ENCODE peak calls at places on chromosome 5, in four cellular contexts. F is hepatocyte, P is glutamatergic neuron, E is GM23338. N is an unnamed sample.

GRCh38 chr5:69492391-69493234 is at the start of gene OCLN:
- DNase-seq in F (peak; percentile 90), P (peak; percentile 67), E (peak; percentile 95), N (no peak)

GRCh38 chr5:149962601-149963300 is 2.2 kb downstream of the SLC26A2 start:
- DNase-seq in F (no peak), P (no peak), E (no peak), N (no peak)

GRCh38 chr5:180950291-180950949 is 38.2 kb upstream of the BTNL3 start:
- DNase-seq in F (no peak), P (no peak), E (no peak), N (no peak)

GRCh38 chr5:6768590-6769230 is 55.5 kb downstream of the TENT4A start:
- DNase-seq in F (no peak), P (no peak), E (no peak), N (no peak)

GRCh38 chr5:104778-105296 is 12.9 kb downstream of the PLEKHG4B start:
- DNase-seq in F (no peak), P (no peak), E (no peak), N (no peak)

GRCh38 chr5:160486573-160486972 is 64.9 kb downstream of the PTTG1 start:
- DNase-seq in F (no peak), P (no peak), E (no peak), N (no peak)

GRCh38 chr5:160751297-160751696 is 100.7 kb downstream of the ATP10B start:
- DNase-seq in F (no peak), P (no peak), E (no peak), N (no peak)

GRCh38 chr5:124704594-124705284 is 41.7 kb downstream of the ZNF608 start:
- DNase-seq in F (no peak), P (no peak), E (no peak), N (no peak)

GRCh38 chr5:133824661-133825254 is 143.7 kb downstream of the C5orf15 start:
- DNase-seq in F (no peak), P (no peak), E (no peak), N (no peak)

GRCh38 chr5:22889714-22890113 is 36.6 kb upstream of the CDH12 start:
- DNase-seq in F (no peak), P (no peak), E (peak; percentile 12), N (no peak)

GRCh38 chr5:65830856-65831255 is 95.5 kb upstream of the ERBIN start:
- DNase-seq in F (no peak), P (no peak), E (no peak), N (no peak)

GRCh38 chr5:116651653-116652052 is 77.0 kb upstream of the SEMA6A start:
- DNase-seq in F (no peak), P (no peak), E (peak; percentile 16), N (no peak)

GRCh38 chr5:177432143-177432904 is 5.8 kb downstream of the GRK6 start:
- DNase-seq in F (no peak), P (no peak), E (no peak), N (no peak)

GRCh38 chr5:158869092-158869491 is 230.6 kb downstream of the EBF1 start:
- DNase-seq in F (no peak), P (no peak), E (peak; percentile 76), N (no peak)

GRCh38 chr5:62271870-62272269 is 34.1 kb upstream of the KIF2A start:
- DNase-seq in F (no peak), P (no peak), E (no peak), N (no peak)
- TF ChIP-seq CTCF in F (no peak), P (no peak), E (no peak), N (peak; percentile 8)

DNA sequence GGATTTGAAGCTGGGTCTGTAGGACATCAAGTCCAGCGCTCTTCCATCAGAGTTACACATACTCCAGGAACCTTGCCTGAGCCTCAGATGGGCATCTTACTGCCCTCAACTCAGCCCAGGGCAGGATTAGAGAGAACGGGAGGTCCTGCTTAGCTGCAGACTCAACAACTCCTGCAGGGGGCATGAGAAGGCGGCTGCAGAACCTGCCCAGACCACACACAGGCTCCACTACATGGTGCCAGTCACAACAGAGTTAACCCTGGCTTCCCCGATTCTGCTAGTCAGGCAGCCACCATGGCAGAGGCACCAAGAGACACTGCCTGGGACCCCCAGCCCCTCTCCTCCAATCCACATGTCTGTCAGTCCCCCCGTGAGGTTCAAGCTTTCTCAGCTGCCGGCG is 23.9 kb upstream of the CPLX2 start:
- DNase-seq in F (no peak), P (peak; percentile 40), E (peak; percentile 69), N (no peak)
- TF ChIP-seq CTCF in F (no peak), P (peak; percentile 16), E (peak; percentile 59), N (peak; percentile 58)

GRCh38 chr5:34916518-34916917 is 1.0 kb downstream of the BRIX1 start:
- DNase-seq in F (no peak), P (no peak), E (no peak), N (no peak)

GRCh38 chr5:34915139-34915855 is at the start of the genes BRIX1 and RAD1:
- DNase-seq in F (peak; percentile 98), P (peak; percentile 96), E (peak; percentile 98), N (peak; percentile 97)

GRCh38 chr5:34914671-34915138 is 599 bp downstream of the RAD1 start:
- DNase-seq in F (peak; percentile 31), P (peak; percentile 24), E (peak; percentile 46), N (peak; percentile 17)

GRCh38 chr5:34915856-34916192 is 313 bp downstream of the BRIX1 start:
- DNase-seq in F (peak; percentile 20), P (no peak), E (peak; percentile 19), N (no peak)

GRCh38 chr5:34913072-34913471 is 2.2 kb downstream of the RAD1 start:
- DNase-seq in F (no peak), P (no peak), E (no peak), N (peak; percentile 65)
- TF ChIP-seq CTCF in F (no peak), P (no peak), E (no peak), N (no peak)

DNA sequence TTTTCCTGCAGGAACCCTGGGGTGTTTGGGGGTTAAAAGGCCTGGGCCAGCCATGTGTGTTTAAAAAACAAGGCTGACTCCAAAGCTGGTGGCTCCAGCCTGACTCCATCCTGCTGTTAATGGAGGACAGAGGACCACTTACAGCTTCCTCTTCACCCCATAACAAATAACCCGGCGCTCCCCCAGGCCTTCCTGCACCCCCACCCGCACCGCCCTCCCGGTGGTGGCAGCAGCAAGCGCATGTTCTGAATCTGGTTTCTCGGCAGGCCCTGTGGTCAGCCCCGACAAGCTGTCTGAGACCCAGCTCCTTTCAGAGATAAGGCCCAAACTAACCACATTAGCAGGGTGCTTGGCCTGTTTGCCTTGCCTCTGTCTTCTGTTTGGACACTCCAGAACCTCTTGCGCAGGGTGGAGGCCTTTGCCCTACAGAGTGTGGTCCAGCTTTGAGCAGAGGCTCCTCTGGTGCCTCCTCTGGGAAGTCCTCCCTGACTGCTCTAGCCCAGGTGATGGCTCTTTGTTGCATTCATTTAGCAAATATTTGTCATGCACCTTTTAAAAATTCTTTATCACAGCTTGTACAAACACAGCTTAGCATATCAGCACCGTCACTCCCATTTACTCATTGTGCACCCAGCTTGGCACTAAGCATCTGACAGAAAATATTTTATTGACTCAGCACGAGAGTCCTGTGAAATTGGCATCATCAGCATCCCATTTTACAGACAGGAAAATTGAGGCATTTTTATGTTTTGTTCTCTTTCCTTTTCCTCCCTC is 78.4 kb downstream of the NDFIP1 start:
- DNase-seq in F (no peak), P (no peak), E (no peak), N (no peak)
- TF ChIP-seq CTCF in F (no peak), P (no peak), E (no peak), N (no peak)

N was measured in HFFc6.